ENCODE peak calls at places on chromosome 5, in eight cellular contexts. D is GM12864, A is endodermal cell, R is BJ, W is AG09309, U is PC-3, N is A673, C is fibroblast of mammary gland. L is an unnamed sample.

GRCh38 chr5:175288048-175288621 is 155.8 kb downstream of the DRD1 start:
- DNase-seq in N (peak), W (peak), U (peak), A (no peak), R (no peak), C (peak), D (no peak), L (no peak)

GRCh38 chr5:107557051-107557658 is 113.6 kb downstream of the EFNA5 start:
- DNase-seq in U (peak), W (no peak), C (no peak), R (no peak), D (no peak), A (peak), N (no peak), L (peak)

GRCh38 chr5:149455889-149456409 is 76.9 kb upstream of the IL17B start:
- DNase-seq in R (no peak), N (no peak), A (no peak), W (no peak), C (peak), D (no peak), U (peak), L (no peak)

GRCh38 chr5:122101636-122102285 is 23.7 kb upstream of the LOX start:
- DNase-seq in C (peak), N (peak), U (peak), R (no peak), A (no peak), W (no peak), D (no peak), L (no peak)

GRCh38 chr5:78417026-78417425 is 56.6 kb downstream of the SCAMP1 start:
- DNase-seq in D (no peak), A (no peak), N (no peak), C (no peak), U (no peak), W (no peak), R (no peak), L (no peak)

GRCh38 chr5:150598046-150598445 is 42.4 kb upstream of the SYNPO start:
- DNase-seq in A (no peak), C (no peak), U (no peak), W (no peak), D (no peak), R (no peak), N (no peak), L (no peak)

GRCh38 chr5:170353011-170353890 is 35.9 kb downstream of the KCNMB1 start:
- DNase-seq in U (no peak), W (no peak), R (no peak), N (peak), C (no peak), A (peak), D (no peak), L (no peak)

GRCh38 chr5:173933901-173934300 is 45.8 kb downstream of the CPEB4 start:
- DNase-seq in C (no peak), D (no peak), N (no peak), W (no peak), U (no peak), A (no peak), R (no peak), L (no peak)

GRCh38 chr5:171861383-171861782 is 75.8 kb downstream of the SMIM23 start:
- DNase-seq in N (no peak), C (peak), R (no peak), A (no peak), D (no peak), W (no peak), U (no peak), L (no peak)

GRCh38 chr5:95715799-95716461 is 15.2 kb upstream of the RHOBTB3 start:
- DNase-seq in U (peak), N (peak), R (peak), D (no peak), A (no peak), W (peak), C (peak), L (no peak)

GRCh38 chr5:168481330-168481788 is 4.9 kb upstream of the RARS1 start:
- DNase-seq in A (no peak), C (no peak), N (no peak), D (peak), W (no peak), U (no peak), R (no peak), L (no peak)

GRCh38 chr5:759781-760362 is 24.7 kb downstream of the ZDHHC11B start:
- DNase-seq in U (no peak), C (no peak), D (no peak), W (no peak), N (no peak), A (peak), R (no peak), L (no peak)

GRCh38 chr5:125148706-125149105 is 402.3 kb upstream of the ZNF608 start:
- DNase-seq in A (no peak), W (no peak), R (no peak), N (no peak), U (no peak), C (peak), D (no peak), L (no peak)

GRCh38 chr5:125148076-125148475 is 401.6 kb upstream of the ZNF608 start:
- DNase-seq in R (no peak), N (no peak), W (no peak), C (no peak), D (no peak), U (no peak), A (no peak), L (no peak)

GRCh38 chr5:125152036-125152435 is 405.6 kb upstream of the ZNF608 start:
- DNase-seq in U (no peak), R (no peak), A (no peak), N (no peak), C (no peak), W (no peak), D (no peak), L (no peak)

GRCh38 chr5:125151150-125151932 is 404.9 kb upstream of the ZNF608 start:
- DNase-seq in N (no peak), U (no peak), C (no peak), R (no peak), D (no peak), W (no peak), A (no peak), L (no peak)

GRCh38 chr5:125149503-125149902 is 403.1 kb upstream of the ZNF608 start:
- DNase-seq in A (no peak), U (no peak), W (no peak), N (no peak), C (no peak), R (no peak), D (no peak), L (no peak)
- TF ChIP-seq CTCF in A (no peak), U (no peak), W (no peak), N (no peak), C (no peak), R (no peak), D (no peak), L (no peak)

DNA sequence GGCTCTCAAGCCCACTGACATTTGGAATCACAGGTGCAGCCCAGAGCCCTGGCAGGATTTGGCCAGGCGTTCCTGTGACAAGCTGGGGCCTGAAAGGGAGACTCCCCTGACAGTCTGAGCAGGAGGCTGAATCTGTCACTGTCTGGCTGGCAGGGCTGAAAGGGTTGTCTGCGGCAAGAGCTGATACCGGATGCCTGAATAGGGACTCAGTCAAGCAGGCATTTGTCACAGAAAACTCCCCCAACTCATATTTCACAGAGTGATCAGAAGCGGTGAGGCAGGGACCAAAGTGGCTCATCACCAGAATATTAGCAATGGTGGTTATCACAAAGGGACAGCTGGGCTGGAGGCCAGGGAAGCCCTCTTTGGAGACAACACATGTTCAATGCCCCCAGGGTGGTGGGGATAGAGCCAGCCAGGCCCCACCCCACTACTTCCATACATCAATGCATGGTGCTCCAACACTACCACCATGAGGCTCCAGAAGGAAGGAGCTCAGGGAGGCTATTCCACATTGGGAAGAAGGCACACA is 295.5 kb downstream of the DTWD2 start:
- DNase-seq in D (no peak), U (no peak), A (peak), N (peak), R (no peak), C (no peak), W (no peak), L (no peak)
- TF ChIP-seq CTCF in D (no peak), U (no peak), A (peak), N (no peak), R (no peak), C (no peak), W (no peak), L (peak)

DNA sequence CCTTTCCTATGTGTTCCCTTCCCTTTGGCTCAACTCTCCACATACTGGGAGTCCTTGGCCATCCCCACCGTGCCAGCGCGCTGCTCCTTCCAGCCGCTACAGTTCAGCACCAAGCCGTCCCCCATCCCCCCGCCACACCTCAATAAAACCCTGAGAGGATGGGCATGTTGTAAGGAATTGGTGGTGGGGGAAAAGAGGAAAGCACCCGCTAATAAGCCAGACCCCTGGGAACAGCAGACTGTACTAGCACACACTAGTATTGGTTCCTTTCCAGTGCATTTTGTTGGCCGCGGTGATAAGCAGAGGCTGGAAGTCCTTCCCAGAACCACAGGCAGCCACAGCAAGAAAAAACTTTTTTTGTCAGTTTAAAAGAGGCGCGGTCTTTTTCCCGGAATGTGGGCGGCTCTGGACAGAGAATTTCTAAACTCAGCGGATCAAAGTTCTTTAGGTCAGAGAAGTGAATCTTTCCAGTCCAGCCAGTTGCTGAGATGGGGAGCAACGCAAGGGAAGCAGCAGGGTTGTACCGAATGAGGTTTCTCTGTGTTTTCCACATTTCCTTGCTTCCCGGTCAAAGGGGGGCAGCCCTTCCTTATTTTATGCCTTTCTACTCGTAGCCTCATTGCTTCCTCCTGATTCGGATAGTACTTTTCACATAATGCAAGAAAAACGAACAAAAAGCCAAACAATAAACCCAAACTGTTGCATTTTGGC is 2.1 kb downstream of the CHSY3 start:
- DNase-seq in N (no peak), W (no peak), C (peak), D (no peak), U (no peak), R (no peak), A (peak), L (no peak)
- TF ChIP-seq CTCF in N (no peak), W (peak), C (peak), D (no peak), U (no peak), R (peak), A (no peak), L (no peak)

GRCh38 chr5:178766936-178767912 is 36.8 kb upstream of the ZNF354A start:
- DNase-seq in D (no peak), W (no peak), N (no peak), U (no peak), C (no peak), R (no peak), A (peak), L (no peak)
- TF ChIP-seq CTCF in D (no peak), W (no peak), N (no peak), U (peak), C (no peak), R (no peak), A (peak), L (no peak)

DNA sequence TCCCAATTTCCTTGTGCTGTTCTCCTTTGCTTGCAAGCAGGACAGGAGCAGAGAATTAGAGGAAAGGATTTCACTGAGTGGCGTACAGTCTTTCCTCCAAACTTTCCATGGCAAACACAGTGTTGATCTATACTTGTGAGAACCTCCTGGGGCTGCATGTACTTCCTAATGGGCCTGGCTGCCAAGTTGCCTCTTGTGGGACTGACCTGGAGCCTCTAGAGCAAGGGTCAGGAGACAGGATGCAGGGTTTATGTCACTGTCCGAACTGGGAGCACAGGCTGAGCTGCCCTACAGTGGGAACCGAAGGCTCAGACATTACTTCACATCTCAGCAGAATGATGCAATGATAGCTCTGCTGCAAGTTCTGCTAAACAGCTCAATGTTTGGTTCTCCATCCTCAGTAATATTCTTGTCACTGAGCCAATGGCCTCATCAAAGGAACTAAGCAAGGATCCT is 102.3 kb downstream of the ENC1 start:
- DNase-seq in D (no peak), R (no peak), A (no peak), U (no peak), N (no peak), C (peak), W (peak), L (no peak)
- TF ChIP-seq CTCF in D (no peak), R (no peak), A (no peak), U (no peak), N (no peak), C (no peak), W (no peak), L (no peak)

GRCh38 chr5:55994998-55995914 is 493 bp upstream of the IL6ST start:
- DNase-seq in N (peak), U (peak), C (peak), R (peak), W (peak), D (peak), A (peak), L (peak)
- TF ChIP-seq CTCF in N (no peak), U (no peak), C (no peak), R (no peak), W (no peak), D (peak), A (peak), L (no peak)

GRCh38 chr5:141636413-141637265 is at the start of the genes HDAC3 and RELL2:
- DNase-seq in A (peak), U (peak), W (peak), R (peak), N (peak), C (peak), D (no peak), L (peak)

GRCh38 chr5:141639357-141640050 is 2.7 kb downstream of the RELL2 start:
- DNase-seq in C (no peak), R (no peak), D (no peak), W (no peak), U (no peak), N (no peak), A (no peak), L (no peak)

GRCh38 chr5:141638771-141639170 is 2.0 kb downstream of the RELL2 start:
- DNase-seq in W (no peak), A (no peak), U (peak), C (no peak), D (no peak), R (no peak), N (no peak), L (no peak)

GRCh38 chr5:141637266-141637692 is 482 bp downstream of the RELL2 start:
- DNase-seq in U (no peak), C (no peak), A (peak), N (peak), R (no peak), W (no peak), D (no peak), L (peak)

GRCh38 chr5:141637693-141638419 is 1.1 kb downstream of the RELL2 start:
- DNase-seq in W (no peak), R (no peak), D (no peak), C (peak), U (no peak), A (peak), N (peak), L (peak)
- TF ChIP-seq CTCF in W (peak), R (peak), D (peak), C (peak), U (no peak), A (peak), N (peak), L (peak)

L was measured in neural crest cell.